ENCODE peak calls at places on chromosome 15, in ten cellular contexts. R, V, G, Z, J, N, U, S, K and A are unnamed samples. For H3K9me3, the result is how much of the 10 kb centered on the place peaks cover.

GRCh38 chr15:62021991-62022600 is 38.2 kb downstream of the VPS13C start:
- DNase-seq in S (no peak), R (no peak), N (no peak), K (no peak), J (no peak), V (no peak), U (no peak), G (no peak), Z (no peak), A (no peak)

GRCh38 chr15:41848595-41848994 is 9.9 kb downstream of the PLA2G4B start:
- DNase-seq in N (no peak), S (no peak), R (no peak), V (no peak), Z (no peak), G (no peak), K (no peak), U (no peak), J (no peak), A (no peak)

GRCh38 chr15:100570282-100570681 is 31.7 kb downstream of the LINS1 start:
- DNase-seq in N (no peak), V (no peak), U (no peak), K (no peak), G (no peak), R (no peak), J (no peak), Z (no peak), S (no peak), A (no peak)

GRCh38 chr15:64775551-64776401 is at the start of gene RBPMS2:
- DNase-seq in N (peak), U (no peak), R (no peak), Z (peak), K (no peak), J (peak), G (no peak), S (peak), V (no peak), A (no peak)

GRCh38 chr15:89408512-89409183 is 74.0 kb upstream of the POLG start:
- DNase-seq in S (no peak), N (no peak), K (no peak), Z (no peak), R (no peak), U (no peak), G (no peak), V (no peak), J (no peak), A (no peak)

GRCh38 chr15:73959012-73959581 is 32.8 kb downstream of the LOXL1 start:
- DNase-seq in J (no peak), Z (no peak), S (no peak), R (peak), N (no peak), V (peak), G (peak), U (no peak), K (peak), A (no peak)

GRCh38 chr15:78033864-78034263 is 43.6 kb downstream of the TBC1D2B start:
- DNase-seq in V (peak), Z (no peak), R (no peak), G (peak), U (peak), S (no peak), J (no peak), K (peak), N (no peak), A (peak)

GRCh38 chr15:80942746-80943565 is 46.7 kb downstream of the MESD start:
- DNase-seq in Z (peak), N (peak), R (no peak), U (no peak), S (peak), G (no peak), K (no peak), V (no peak), J (peak), A (no peak)

GRCh38 chr15:51883436-51883835 is 54.0 kb downstream of the TMOD3 start:
- DNase-seq in S (no peak), Z (no peak), N (no peak), R (peak), G (no peak), U (no peak), J (peak), K (no peak), V (no peak), A (no peak)

DNA sequence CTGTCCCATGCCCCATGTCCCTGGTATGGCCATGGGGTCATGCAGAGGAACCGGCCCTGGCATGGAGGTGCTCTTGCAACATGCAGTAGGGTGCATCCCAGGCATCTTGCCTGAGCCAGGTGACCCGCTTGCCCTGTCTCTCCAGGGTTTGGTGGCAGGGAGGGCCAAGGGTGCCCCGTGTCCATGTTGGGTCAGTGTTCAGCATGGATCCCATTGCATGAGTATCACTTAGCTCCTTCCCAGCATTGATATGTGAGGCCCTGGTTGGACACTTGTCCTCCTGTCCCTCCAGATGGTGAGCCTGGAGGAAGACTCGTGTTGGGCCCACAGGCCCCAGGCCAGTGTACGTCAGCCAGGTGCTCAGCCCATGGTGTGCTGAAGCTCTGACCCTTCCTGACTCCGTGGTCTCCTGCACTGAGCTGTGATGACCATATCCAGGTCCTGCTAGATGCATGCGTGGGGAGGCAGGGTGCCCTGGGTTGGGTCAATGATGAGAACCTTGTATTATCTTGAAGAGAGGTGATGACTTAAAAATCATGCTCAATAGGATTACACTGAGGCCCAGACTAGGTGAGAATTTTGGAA is 205.0 kb downstream of the UBE3A start:
- DNase-seq in U (peak), Z (no peak), G (no peak), N (no peak), K (no peak), V (no peak), R (no peak), J (no peak), S (no peak), A (no peak)
- H3K9me3 ChIP-seq in U (under half), Z (under half), G (under half), N (under half), K (under half), V (under half), R (under half), J (under half), S (under half), A (under half)

GRCh38 chr15:45644437-45644836 is 9.6 kb downstream of the SQOR start:
- DNase-seq in V (no peak), G (no peak), R (no peak), J (no peak), S (no peak), U (no peak), K (no peak), N (no peak), Z (no peak), A (no peak)
- H3K9me3 ChIP-seq in V (under half), G (under half), R (under half), J (under half), S (under half), U (under half), K (under half), N (under half), Z (under half), A (under half)

DNA sequence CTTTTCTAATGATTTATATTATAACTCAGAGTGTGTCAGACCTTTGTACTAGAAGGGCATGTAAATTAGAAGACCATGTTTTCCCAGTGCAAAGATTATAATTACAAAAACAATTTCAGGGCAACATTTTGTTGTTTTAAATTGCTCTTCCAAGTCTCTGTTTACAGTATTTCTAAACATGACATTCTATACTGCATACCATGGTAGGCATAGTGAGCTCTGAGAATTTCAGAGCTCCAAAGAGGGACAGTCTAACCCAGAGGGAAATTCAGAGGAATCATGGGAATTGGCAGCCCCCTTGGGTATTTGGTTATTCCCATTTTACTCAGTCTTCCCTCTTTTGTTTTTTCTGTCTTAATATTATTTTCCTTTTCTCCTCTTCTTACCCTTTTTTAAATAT is 361.5 kb upstream of the SEMA6D start:
- DNase-seq in S (no peak), V (no peak), R (no peak), U (no peak), N (no peak), J (no peak), K (no peak), G (no peak), Z (no peak), A (no peak)
- H3K9me3 ChIP-seq in S (under half), V (under half), R (under half), U (under half), N (under half), J (under half), K (under half), G (under half), Z (under half), A (under half)

GRCh38 chr15:71598741-71599140 is 211.6 kb upstream of the NR2E3 start:
- DNase-seq in J (no peak), G (no peak), Z (no peak), R (no peak), S (no peak), K (no peak), N (no peak), U (no peak), V (no peak), A (no peak)

GRCh38 chr15:71596672-71597071 is 213.7 kb upstream of the NR2E3 start:
- DNase-seq in R (peak), K (no peak), U (no peak), V (no peak), N (peak), S (peak), G (no peak), Z (peak), J (peak), A (no peak)

GRCh38 chr15:71600237-71600636 is 210.1 kb upstream of the NR2E3 start:
- DNase-seq in N (no peak), Z (no peak), R (no peak), K (no peak), V (no peak), U (no peak), S (no peak), G (no peak), J (no peak), A (no peak)

GRCh38 chr15:71601038-71601869 is 209.1 kb upstream of the NR2E3 start:
- DNase-seq in G (no peak), J (no peak), S (no peak), Z (no peak), R (no peak), V (no peak), K (no peak), U (no peak), N (no peak), A (no peak)

GRCh38 chr15:71599404-71600225 is 210.7 kb upstream of the NR2E3 start:
- DNase-seq in Z (peak), G (no peak), R (no peak), U (no peak), V (no peak), S (peak), K (no peak), N (no peak), J (no peak), A (no peak)
- H3K9me3 ChIP-seq in Z (under half), G (under half), R (under half), U (under half), V (under half), S (under half), K (under half), N (under half), J (under half), A (under half)

DNA sequence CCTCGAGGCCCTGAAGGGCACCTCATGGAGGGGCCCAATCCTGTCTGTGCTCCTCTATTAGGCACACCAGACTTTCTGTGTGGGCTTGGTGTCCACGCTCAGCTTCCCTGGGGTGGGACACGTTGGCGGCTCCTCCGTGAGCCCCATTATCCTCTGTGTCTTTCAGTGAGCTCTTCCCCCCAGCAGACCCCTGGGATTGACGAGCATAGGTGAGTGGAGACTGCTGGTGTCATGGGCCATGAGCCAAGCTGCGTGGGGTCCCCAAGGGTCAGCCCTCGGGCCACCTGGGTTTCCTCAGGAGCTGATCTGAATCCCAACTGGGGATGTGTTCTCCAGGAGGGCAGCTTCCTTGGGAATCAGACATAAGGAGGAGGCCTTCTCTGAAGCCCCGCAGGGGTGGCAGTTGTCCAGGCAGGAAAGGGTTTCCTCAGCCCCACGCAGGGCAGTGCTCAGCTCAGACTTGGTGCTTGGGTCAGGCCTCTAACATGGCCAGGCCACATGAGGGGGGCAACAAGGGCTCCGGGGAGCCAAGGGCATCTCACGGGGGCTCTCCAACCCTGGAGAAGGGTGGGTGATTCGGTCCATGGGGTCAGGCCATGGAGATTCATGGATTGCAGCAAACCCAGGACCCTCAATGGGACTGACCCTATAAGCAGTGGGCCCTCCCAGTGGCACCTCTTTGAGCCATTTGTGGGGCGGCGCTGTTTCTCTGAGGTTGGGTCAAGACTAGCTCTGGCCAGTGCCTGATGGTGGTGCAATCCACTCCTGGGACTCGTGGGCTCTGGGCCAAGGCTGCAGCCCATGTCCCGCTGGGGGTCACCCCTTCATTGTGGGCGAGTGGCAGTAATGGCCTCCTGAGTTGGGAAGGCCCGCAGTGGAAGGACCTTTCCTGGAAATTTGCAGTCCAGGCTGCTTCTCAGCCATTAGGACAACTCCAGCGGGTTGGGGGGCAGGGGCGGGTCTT is 222.5 kb downstream of the SNRPN start:
- DNase-seq in Z (peak), R (no peak), U (no peak), S (peak), N (peak), J (no peak), K (no peak), G (peak), V (no peak), A (peak)
- H3K9me3 ChIP-seq in Z (half or more), R (under half), U (under half), S (under half), N (under half), J (under half), K (under half), G (half or more), V (under half), A (under half)

GRCh38 chr15:87631775-87632174 is 624.8 kb downstream of the NTRK3 start:
- DNase-seq in J (no peak), N (no peak), U (no peak), G (no peak), V (no peak), R (no peak), K (no peak), Z (no peak), S (no peak), A (no peak)
- H3K9me3 ChIP-seq in J (under half), N (under half), U (under half), G (under half), V (under half), R (under half), K (under half), Z (under half), S (under half), A (under half)